ENCODE peak calls at places on chromosomes 2 and 18, in eight cellular contexts. B is posterior cingulate gyrus; N is PC-3; W is left ventricle myocardium inferior; T is neural crest cell; R is IMR-90; O is stimulated activated CD4-positive, alpha-beta T cell treated with anti-CD3 and anti-CD28 coated beads, Interleukin-2, amount 100 ng/mL, for 48 hours; M is effector memory CD8-positive, alpha-beta T cell. H is an unnamed sample.

GRCh38 chr18:23399067-23399466 is 54.0 kb upstream of the RIOK3 start:
- DNase-seq in B (no peak), N (no peak), W (no peak), T (no peak), R (no peak), O (no peak), M (no peak), H (no peak)

GRCh38 chr2:237353207-237353606 is 60.8 kb downstream of the COL6A3 start:
- DNase-seq in B (no peak), N (no peak), W (no peak), T (no peak), R (no peak), O (no peak), M (no peak), H (no peak)

GRCh38 chr2:63544017-63544627 is 44.2 kb downstream of the WDPCP start:
- DNase-seq in B (no peak), N (peak), W (no peak), T (no peak), R (peak), O (no peak), M (no peak), H (no peak)

GRCh38 chr2:232525199-232525598 is 761 bp upstream of the CHRND start:
- DNase-seq in B (no peak), N (no peak), W (no peak), T (no peak), R (no peak), O (no peak), M (no peak), H (no peak)

GRCh38 chr2:167345559-167345958 is 457.3 kb downstream of the XIRP2 start:
- DNase-seq in B (no peak), N (no peak), W (no peak), T (no peak), R (no peak), O (no peak), M (no peak), H (no peak)

GRCh38 chr2:29063646-29064372 is 10.5 kb downstream of the PCARE start:
- DNase-seq in B (no peak), N (no peak), W (no peak), T (no peak), R (peak), O (no peak), M (no peak), H (no peak)

GRCh38 chr2:206521612-206522011 is 78.3 kb downstream of the ADAM23 start:
- DNase-seq in B (no peak), N (no peak), W (no peak), T (no peak), R (no peak), O (no peak), M (no peak), H (no peak)

GRCh38 chr18:44859751-44860458 is 179.2 kb downstream of the SETBP1 start:
- DNase-seq in B (no peak), N (no peak), W (no peak), T (no peak), R (no peak), O (no peak), M (no peak), H (no peak)

GRCh38 chr2:10382313-10383061 is 65.6 kb downstream of the ODC1 start:
- DNase-seq in B (no peak), N (no peak), W (no peak), T (no peak), R (no peak), O (no peak), M (peak), H (no peak)

GRCh38 chr18:9927392-9928063 is 13.7 kb downstream of the VAPA start:
- DNase-seq in B (no peak), N (no peak), W (no peak), T (no peak), R (no peak), O (no peak), M (no peak), H (no peak)